ENCODE peak calls at places on chromosome 7, in five cellular contexts. S is A673; V is astrocyte of the cerebellum; I is tibial nerve; A is CD8-positive, alpha-beta T cell. H is an unnamed sample.

GRCh38 chr7:21364838-21365267 is 63.0 kb upstream of the SP4 start:
- DNase-seq in A (no peak), S (no peak), I (no peak), V (no peak), H (no peak)

GRCh38 chr7:140048138-140048537 is 14.6 kb downstream of the PARP12 start:
- DNase-seq in A (no peak), V (no peak), I (no peak), S (no peak), H (no peak)

GRCh38 chr7:22561356-22561755 is 61.4 kb upstream of the STEAP1B start:
- DNase-seq in A (no peak), I (peak), V (peak), S (no peak), H (peak)

GRCh38 chr7:348962-349755 is 59.2 kb downstream of the FOXL3 start:
- DNase-seq in A (no peak), I (no peak), V (no peak), S (no peak), H (no peak)

GRCh38 chr7:151832656-151833055 is 44.3 kb downstream of the PRKAG2 start:
- DNase-seq in A (no peak), S (no peak), I (no peak), V (no peak), H (no peak)

GRCh38 chr7:43513236-43513635 is 69.7 kb upstream of the STK17A start:
- DNase-seq in V (no peak), I (no peak), A (no peak), S (peak), H (no peak)

GRCh38 chr7:373818-374705 is 84.1 kb downstream of the FOXL3 start:
- DNase-seq in S (no peak), I (no peak), A (no peak), V (no peak), H (no peak)

GRCh38 chr7:113710310-113711106 is 208.3 kb downstream of the PPP1R3A start:
- DNase-seq in V (peak), I (peak), S (peak), A (no peak), H (no peak)

GRCh38 chr7:29184599-29184998 is 10.0 kb upstream of the CHN2 start:
- DNase-seq in S (no peak), I (no peak), V (no peak), A (no peak), H (no peak)

GRCh38 chr7:51026341-51026740 is 243.6 kb upstream of the GRB10 start:
- DNase-seq in A (no peak), I (no peak), S (no peak), V (no peak), H (no peak)

GRCh38 chr7:51280156-51280555 is 36.5 kb downstream of the COBL start:
- DNase-seq in S (no peak), V (no peak), I (no peak), A (no peak), H (no peak)

GRCh38 chr7:39453743-39454355 is 112.4 kb upstream of the YAE1 start:
- DNase-seq in V (peak), A (peak), I (peak), S (peak), H (no peak)

GRCh38 chr7:154867068-154867467 is 135.9 kb downstream of the PAXIP1 start:
- DNase-seq in S (no peak), A (no peak), V (no peak), I (no peak), H (no peak)

GRCh38 chr7:95240910-95241309 is 83.4 kb downstream of the PON1 start:
- DNase-seq in I (no peak), V (no peak), A (no peak), S (no peak), H (no peak)

GRCh38 chr7:214410-215212 is 22.2 kb downstream of the FAM20C start:
- DNase-seq in A (no peak), S (no peak), V (peak), I (no peak), H (no peak)

GRCh38 chr7:35623381-35623780 is 71.6 kb downstream of the HERPUD2 start:
- DNase-seq in A (no peak), V (no peak), S (no peak), I (no peak), H (no peak)

GRCh38 chr7:73773700-73774517 is 3.8 kb upstream of the CLDN3 start:
- DNase-seq in A (no peak), S (no peak), I (no peak), V (no peak), H (no peak)

GRCh38 chr7:144027070-144027469 is 21.7 kb upstream of the OR2A5 start:
- DNase-seq in A (no peak), V (peak), S (peak), I (no peak), H (no peak)

GRCh38 chr7:105678811-105679495 is 97.7 kb upstream of the EFCAB10 start:
- DNase-seq in V (no peak), S (peak), A (no peak), I (peak), H (no peak)

GRCh38 chr7:45881280-45881758 is 7.0 kb upstream of the IGFBP1 start:
- DNase-seq in V (no peak), A (no peak), I (no peak), S (no peak), H (no peak)

GRCh38 chr7:97503367-97504094 is 228.4 kb upstream of the TAC1 start:
- DNase-seq in A (no peak), V (no peak), S (no peak), I (no peak), H (no peak)

GRCh38 chr7:149284850-149285580 is 23.0 kb downstream of the ZNF783 start:
- DNase-seq in S (peak), I (peak), V (peak), A (peak), H (peak)
- TF ChIP-seq CTCF in S (no peak), I (no peak), V (no peak), A (no peak), H (no peak)

GRCh38 chr7:123637203-123637602 is 18.5 kb upstream of the LMOD2 start:
- DNase-seq in A (no peak), V (no peak), I (no peak), S (no peak), H (no peak)
- TF ChIP-seq CTCF in A (no peak), V (peak), I (no peak), S (no peak), H (no peak)

DNA sequence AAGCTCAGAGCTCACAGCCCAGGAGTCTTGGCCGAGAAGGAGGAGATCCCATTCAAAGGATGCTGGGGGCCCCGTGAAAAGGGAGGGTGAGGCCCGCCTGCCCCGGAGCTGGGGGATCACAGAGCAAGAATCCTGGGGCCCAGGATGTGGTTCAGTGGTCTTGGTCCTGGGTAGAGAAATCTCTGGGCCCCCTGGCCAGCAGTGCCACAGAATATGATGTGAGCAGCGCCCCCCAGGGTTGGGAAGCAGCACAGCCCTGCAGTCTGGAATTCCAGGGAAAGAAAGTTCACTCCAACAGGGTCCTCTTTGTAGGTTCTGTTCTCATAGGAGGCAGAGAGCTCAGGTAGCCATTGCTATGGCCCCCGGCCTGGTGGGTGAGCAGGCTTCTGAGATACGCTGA is 77.6 kb upstream of the GNA12 start:
- DNase-seq in V (no peak), S (peak), I (no peak), A (no peak), H (no peak)
- TF ChIP-seq CTCF in V (peak), S (peak), I (no peak), A (no peak), H (no peak)

GRCh38 chr7:7118822-7119221 is 63.5 kb upstream of the C1GALT1 start:
- DNase-seq in I (no peak), A (no peak), V (no peak), S (no peak), H (no peak)

GRCh38 chr7:7122033-7122478 is 60.3 kb upstream of the C1GALT1 start:
- DNase-seq in A (no peak), V (no peak), S (no peak), I (no peak), H (no peak)

GRCh38 chr7:7119668-7120208 is 62.6 kb upstream of the C1GALT1 start:
- DNase-seq in A (no peak), V (no peak), S (no peak), I (no peak), H (no peak)

GRCh38 chr7:7125993-7126392 is 56.4 kb upstream of the C1GALT1 start:
- DNase-seq in S (no peak), A (no peak), I (no peak), V (no peak), H (no peak)

DNA sequence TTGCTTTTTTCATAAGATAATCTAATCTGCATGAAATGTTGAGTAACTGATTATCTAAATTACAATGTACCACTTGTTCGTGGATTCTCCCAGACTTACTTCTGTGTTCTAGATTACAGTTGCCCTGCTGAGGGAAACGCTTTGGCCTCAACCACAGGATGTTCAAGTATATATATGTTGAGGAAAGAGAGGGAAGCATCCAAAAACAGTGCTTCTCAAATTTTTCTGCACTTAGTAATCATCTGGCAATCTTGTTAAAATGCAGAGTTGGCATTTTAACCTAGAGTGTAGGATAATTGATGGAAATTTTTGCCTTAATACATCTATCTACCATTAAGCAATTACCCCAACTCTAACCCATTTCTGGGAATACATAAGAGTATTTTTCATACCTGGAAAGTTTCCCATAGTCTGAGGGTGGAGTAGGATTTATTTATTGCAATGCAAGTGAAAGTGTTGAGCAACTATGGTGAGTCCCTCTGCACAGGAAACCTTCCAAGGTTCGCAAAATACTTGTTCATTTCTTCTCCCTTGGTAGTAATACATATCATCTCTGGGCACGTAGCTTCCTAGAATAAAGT is 59.6 kb upstream of the C1GALT1 start:
- DNase-seq in S (no peak), V (peak), I (peak), A (no peak), H (no peak)
- TF ChIP-seq CTCF in S (no peak), V (no peak), I (no peak), A (no peak), H (no peak)